ENCODE peak calls at places on chromosomes 5 and 9, in eight cellular contexts. B, I, O, J, K, Z, N and A are unnamed samples.

GRCh38 chr9:128006360-128007024 is 25.7 kb upstream of the EEIG1 start:
- DNase-seq in I (no peak), K (no peak), B (no peak), Z (no peak), O (no peak), J (no peak), N (no peak), A (no peak)

GRCh38 chr9:127154390-127155191 is 32.2 kb upstream of the ANGPTL2 start:
- DNase-seq in Z (no peak), N (peak; percentile 62), O (no peak), B (no peak), K (peak; percentile 30), J (no peak), I (peak; percentile 24), A (peak; percentile 16)

GRCh38 chr9:127175764-127176163 is 53.3 kb upstream of the ANGPTL2 start:
- DNase-seq in Z (no peak), O (no peak), J (no peak), I (peak; percentile 14), K (peak; percentile 3), N (peak; percentile 60), B (no peak), A (peak; percentile 31)

GRCh38 chr9:94865599-94866456 is 139.3 kb downstream of the AOPEP start:
- DNase-seq in J (no peak), K (no peak), I (peak; percentile 37), Z (no peak), B (no peak), N (no peak), O (no peak), A (no peak)

GRCh38 chr9:15423328-15423985 is 781 bp downstream of the SNAPC3 start:
- DNase-seq in Z (no peak), O (no peak), N (no peak), B (no peak), K (no peak), J (no peak), I (no peak), A (no peak)

GRCh38 chr9:27528886-27529315 is 713 bp downstream of the MOB3B start:
- DNase-seq in N (peak; percentile 86), B (peak; percentile 44), O (peak; percentile 90), J (peak; percentile 26), K (peak; percentile 68), I (peak; percentile 52), Z (peak; percentile 46), A (peak; percentile 62)

GRCh38 chr9:130262771-130263170 is 2.8 kb upstream of the HMCN2 start:
- DNase-seq in O (peak; percentile 29), N (no peak), K (no peak), J (no peak), I (no peak), Z (no peak), B (no peak), A (no peak)

GRCh38 chr9:107624216-107624948 is 134.8 kb upstream of the KLF4 start:
- DNase-seq in J (no peak), O (no peak), K (no peak), I (no peak), N (peak; percentile 77), Z (no peak), B (no peak), A (no peak)

GRCh38 chr5:99032234-99033013 is 103.6 kb upstream of the CHD1 start:
- DNase-seq in B (no peak), K (peak; percentile 72), I (peak; percentile 60), O (no peak), N (no peak), Z (no peak), J (peak; percentile 46), A (peak; percentile 33)

GRCh38 chr9:1047605-1048235 is 2.4 kb upstream of the DMRT2 start:
- DNase-seq in O (no peak), I (no peak), N (peak; percentile 74), K (peak; percentile 63), J (no peak), B (no peak), Z (no peak), A (no peak)

GRCh38 chr5:50657044-50657443 is 9.4 kb upstream of the PARP8 start:
- DNase-seq in N (no peak), O (no peak), Z (no peak), K (no peak), I (no peak), J (no peak), B (no peak), A (no peak)

GRCh38 chr9:134381262-134381661 is 55.0 kb downstream of the RXRA start:
- DNase-seq in B (no peak), N (no peak), K (no peak), Z (no peak), J (no peak), O (no peak), I (no peak), A (no peak)

GRCh38 chr5:126166368-126166767 is 256.8 kb upstream of the GRAMD2B start:
- DNase-seq in J (no peak), I (no peak), O (no peak), K (no peak), B (no peak), Z (no peak), N (no peak), A (no peak)

GRCh38 chr5:68216737-68217231 is 1.2 kb downstream of the PIK3R1 start:
- DNase-seq in I (no peak), N (no peak), B (no peak), Z (no peak), O (no peak), J (no peak), K (no peak), A (no peak)

GRCh38 chr5:61732376-61732775 is 400.3 kb downstream of the ZSWIM6 start:
- DNase-seq in K (no peak), N (no peak), I (no peak), B (no peak), O (no peak), Z (no peak), J (no peak), A (no peak)

GRCh38 chr5:164217464-164217863 is 712.0 kb downstream of the MAT2B start:
- DNase-seq in J (no peak), I (no peak), O (no peak), K (no peak), Z (no peak), B (no peak), N (no peak), A (no peak)

GRCh38 chr5:179314606-179315355 is 30.5 kb downstream of the ADAMTS2 start:
- DNase-seq in N (peak; percentile 58), Z (no peak), O (peak; percentile 22), B (no peak), J (no peak), I (no peak), K (no peak), A (no peak)

GRCh38 chr5:172640822-172641358 is at the start of gene NEURL1B:
- DNase-seq in N (peak; percentile 71), I (peak; percentile 77), J (peak; percentile 99), B (peak; percentile 67), O (peak; percentile 73), Z (peak; percentile 76), K (peak; percentile 87), A (no peak)

GRCh38 chr9:91758491-91758981 is 191.5 kb downstream of the ROR2 start:
- DNase-seq in B (peak; percentile 33), Z (peak; percentile 35), N (no peak), K (peak; percentile 54), I (peak; percentile 55), J (peak; percentile 76), O (no peak), A (no peak)

DNA sequence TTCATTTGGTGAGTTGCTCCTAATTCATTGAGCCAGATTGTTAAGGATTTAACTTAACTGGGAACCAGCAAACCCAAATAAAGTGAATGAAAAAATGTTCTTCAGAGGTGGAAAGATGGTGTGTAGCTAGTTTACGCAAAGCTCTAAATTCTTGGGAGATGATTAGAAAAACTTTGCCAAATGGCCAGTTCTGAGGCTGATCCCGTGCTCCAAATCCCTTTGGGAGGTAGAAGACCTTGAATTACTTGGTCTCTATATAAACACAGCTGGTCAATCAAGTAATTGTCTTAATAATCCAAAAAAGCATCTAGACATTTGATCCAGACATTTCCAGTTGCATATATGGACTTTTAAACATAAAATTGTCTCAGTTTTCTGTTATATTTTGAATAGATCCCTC is 11.4 kb downstream of the ACTL7B start:
- DNase-seq in J (no peak), I (no peak), Z (no peak), B (no peak), O (no peak), K (no peak), N (no peak), A (no peak)
- TF ChIP-seq POLR2A in J (no peak), I (no peak), Z (no peak), B (no peak), O (no peak), K (no peak), N (no peak), A (no peak)

GRCh38 chr9:79776581-79776980 is 204.8 kb downstream of the TLE4 start:
- DNase-seq in N (no peak), I (no peak), Z (no peak), B (no peak), K (no peak), O (no peak), J (no peak), A (no peak)
- TF ChIP-seq POLR2AphosphoS5 in N (no peak), I (no peak), Z (no peak), B (no peak), K (no peak), O (no peak), J (no peak), A (no peak)

DNA sequence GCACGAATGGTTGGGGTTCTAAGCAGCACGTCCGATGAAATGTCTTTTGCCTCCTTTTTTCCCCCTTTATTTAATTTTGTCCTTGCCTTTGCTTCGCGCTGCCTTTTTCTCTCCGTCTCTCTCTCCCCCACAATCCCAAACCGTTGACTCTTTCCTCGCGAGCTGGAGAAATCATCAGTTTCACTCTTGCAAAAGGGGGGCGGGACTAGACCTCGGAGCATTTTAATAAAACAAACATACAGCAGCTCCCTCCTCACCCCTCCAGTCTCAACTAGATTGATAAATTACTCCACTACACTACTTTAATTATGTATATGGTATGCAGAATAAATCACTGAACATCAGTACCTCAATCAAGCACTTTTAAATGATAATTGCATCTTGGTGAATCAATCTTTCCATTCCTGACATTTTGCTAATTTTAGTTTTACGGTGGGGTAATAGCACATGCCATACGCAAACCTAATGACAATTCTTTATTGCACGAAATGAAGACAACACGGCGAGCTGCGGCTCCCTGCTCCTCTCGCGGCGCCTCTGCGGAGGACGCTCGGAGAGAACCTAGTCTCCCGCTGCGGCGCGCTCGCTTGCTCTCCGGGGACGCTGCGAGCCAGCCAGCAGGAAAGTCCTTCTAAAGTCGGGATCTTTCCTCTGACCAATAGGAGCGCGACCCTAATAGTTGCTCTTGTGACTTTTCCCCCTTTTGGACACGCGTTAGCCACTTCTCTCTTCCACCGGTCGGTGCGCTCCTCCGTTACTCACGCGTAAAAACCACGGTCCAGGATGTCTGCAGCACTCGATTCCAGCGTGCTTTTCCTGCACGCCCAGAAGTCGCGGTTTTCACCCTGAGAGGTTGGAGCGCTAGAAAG is 816 bp upstream of the MEF2C start:
- DNase-seq in K (peak; percentile 63), I (peak; percentile 34), B (peak; percentile 15), O (peak; percentile 91), J (peak; percentile 43), Z (no peak), N (peak; percentile 74), A (no peak)
- TF ChIP-seq POLR2A in K (peak; percentile 56), I (no peak), B (peak; percentile 72), O (peak; percentile 35), J (no peak), Z (peak; percentile 68), N (no peak), A (no peak)

DNA sequence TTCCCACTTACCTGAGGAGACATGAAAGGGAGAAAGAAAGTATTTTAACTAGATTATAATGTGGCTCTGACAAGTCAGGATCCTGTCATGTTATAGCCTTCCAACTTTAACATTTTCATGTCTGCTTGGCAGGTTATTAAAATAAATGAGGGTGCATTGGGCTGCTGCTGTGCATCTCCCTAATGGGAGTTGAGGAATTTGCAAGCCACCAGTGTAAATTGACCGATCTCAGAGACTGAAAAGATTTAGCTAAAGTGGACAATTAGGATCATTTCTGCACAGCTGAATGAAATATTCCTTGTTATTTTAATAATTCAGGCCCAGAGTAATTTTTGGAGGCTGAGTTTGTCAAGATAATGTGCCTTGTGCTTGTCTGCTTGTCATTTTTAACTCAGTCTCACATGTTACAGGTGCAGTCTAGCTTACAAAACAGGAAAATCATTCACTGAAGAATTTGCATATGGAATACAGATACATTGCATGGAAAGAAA is 366.3 kb upstream of the ADAMTS16 start:
- DNase-seq in O (no peak), Z (no peak), I (no peak), N (no peak), K (no peak), J (no peak), B (no peak), A (no peak)
- TF ChIP-seq POLR2AphosphoS5 in O (no peak), Z (no peak), I (no peak), N (no peak), K (no peak), J (no peak), B (no peak), A (no peak)